ENCODE peak calls at places on chromosomes 11 and 22, in seven cellular contexts. J, W, A, D, V, X and L are unnamed samples.

GRCh38 chr11:6755303-6755952 is 16.3 kb downstream of the OR2AG2 start:
- DNase-seq in J (no peak), W (peak), A (no peak), D (no peak), V (peak), X (no peak), L (no peak)

GRCh38 chr11:124115782-124116616 is 749 bp downstream of the VWA5A start:
- DNase-seq in J (no peak), W (peak), A (no peak), D (peak), V (peak), X (no peak), L (peak)

GRCh38 chr11:73344191-73344607 is 32.0 kb upstream of the RELT start:
- DNase-seq in J (peak), W (no peak), A (no peak), D (no peak), V (no peak), X (no peak), L (no peak)

GRCh38 chr11:10413268-10413667 is 41.8 kb upstream of the AMPD3 start:
- DNase-seq in J (no peak), W (peak), A (peak), D (no peak), V (peak), X (no peak), L (no peak)

GRCh38 chr11:64553554-64554201 is 37.3 kb upstream of the SLC22A12 start:
- DNase-seq in J (peak), W (peak), A (peak), D (peak), V (peak), X (peak), L (peak)

GRCh38 chr11:134539285-134539684 is 127.2 kb upstream of the B3GAT1 start:
- DNase-seq in J (no peak), W (no peak), A (no peak), D (peak), V (no peak), X (no peak), L (no peak)

GRCh38 chr11:45665933-45666647 is 668 bp upstream of the CHST1 start:
- DNase-seq in J (no peak), W (no peak), A (no peak), D (no peak), V (no peak), X (no peak), L (no peak)

GRCh38 chr11:58656348-58656747 is 33.9 kb downstream of the CNTF start:
- DNase-seq in J (no peak), W (no peak), A (no peak), D (no peak), V (no peak), X (no peak), L (no peak)

GRCh38 chr11:111976614-111977140 is 39.5 kb downstream of the DIXDC1 start:
- DNase-seq in J (no peak), W (no peak), A (no peak), D (peak), V (peak), X (no peak), L (no peak)

GRCh38 chr22:49901457-49901856 is 16.8 kb downstream of the ALG12 start:
- DNase-seq in J (no peak), W (no peak), A (no peak), D (no peak), V (no peak), X (no peak), L (no peak)